ENCODE peak calls at places on chromosomes 11 and 22, in ten cellular contexts. Z, O, X, N, I, V, M, F, W and R are unnamed samples.

GRCh38 chr11:120455487-120455886 is 56.1 kb upstream of the GRIK4 start:
- DNase-seq in Z (no peak), O (no peak), X (no peak), N (no peak), I (no peak), V (no peak), M (no peak), F (no peak), W (no peak), R (no peak)

GRCh38 chr22:35205141-35205775 is 52.0 kb upstream of the HMGXB4 start:
- DNase-seq in Z (no peak), O (no peak), X (no peak), N (no peak), I (no peak), V (no peak), M (no peak), F (no peak), W (no peak), R (peak; percentile 62)

GRCh38 chr11:134488512-134488911 is 76.5 kb upstream of the B3GAT1 start:
- DNase-seq in Z (no peak), O (no peak), X (no peak), N (no peak), I (no peak), V (no peak), M (no peak), F (no peak), W (no peak), R (no peak)

GRCh38 chr22:33361581-33361980 is 303.4 kb upstream of the SYN3 start:
- DNase-seq in Z (no peak), O (no peak), X (no peak), N (no peak), I (no peak), V (no peak), M (no peak), F (no peak), W (no peak), R (no peak)

GRCh38 chr11:61800331-61801281 is 7.9 kb downstream of the FEN1 start:
- DNase-seq in Z (peak; percentile 12), O (no peak), X (no peak), N (no peak), I (no peak), V (no peak), M (no peak), F (no peak), W (no peak), R (no peak)

GRCh38 chr11:126917531-126918204 is 82.9 kb downstream of the KIRREL3 start:
- DNase-seq in Z (no peak), O (no peak), X (no peak), N (no peak), I (no peak), V (no peak), M (no peak), F (peak; percentile 52), W (no peak), R (no peak)

GRCh38 chr11:92932023-92932422 is 37.4 kb upstream of the MTNR1B start:
- DNase-seq in Z (no peak), O (no peak), X (no peak), N (no peak), I (no peak), V (no peak), M (no peak), F (peak; percentile 10), W (no peak), R (no peak)

GRCh38 chr22:18109410-18110193 is 1.0 kb upstream of the TUBA8 start:
- DNase-seq in Z (no peak), O (no peak), X (no peak), N (no peak), I (no peak), V (no peak), M (no peak), F (no peak), W (no peak), R (no peak)

GRCh38 chr11:115941481-115941993 is 437.3 kb upstream of the CADM1 start:
- DNase-seq in Z (peak; percentile 88), O (peak; percentile 27), X (no peak), N (no peak), I (no peak), V (peak; percentile 22), M (no peak), F (no peak), W (peak; percentile 56), R (no peak)

GRCh38 chr22:27933186-27933983 is 14.3 kb upstream of the PITPNB start:
- DNase-seq in Z (no peak), O (no peak), X (no peak), N (no peak), I (no peak), V (no peak), M (no peak), F (no peak), W (no peak), R (no peak)

GRCh38 chr11:69286358-69287327 is 7.3 kb upstream of the MYEOV start:
- DNase-seq in Z (no peak), O (no peak), X (no peak), N (no peak), I (no peak), V (no peak), M (no peak), F (no peak), W (no peak), R (no peak)

GRCh38 chr22:21865041-21865440 is 2.4 kb downstream of the MAPK1 start:
- DNase-seq in Z (no peak), O (peak; percentile 77), X (peak; percentile 54), N (no peak), I (no peak), V (no peak), M (no peak), F (no peak), W (no peak), R (no peak)

GRCh38 chr11:114273890-114274635 is 22.1 kb upstream of the NNMT start:
- DNase-seq in Z (no peak), O (no peak), X (no peak), N (no peak), I (no peak), V (no peak), M (no peak), F (no peak), W (no peak), R (no peak)

GRCh38 chr11:101390539-101390938 is 193.3 kb downstream of the TRPC6 start:
- DNase-seq in Z (no peak), O (no peak), X (no peak), N (no peak), I (peak; percentile 3), V (no peak), M (no peak), F (no peak), W (no peak), R (no peak)
- TF ChIP-seq CTCF in Z (peak; percentile 25), O (no peak), X (peak; percentile 47), N (no peak), I (peak; percentile 30), V (peak; percentile 13), M (peak; percentile 11), F (peak; percentile 37), W (peak; percentile 37), R (no peak)

GRCh38 chr22:40200795-40201194 is 23.1 kb downstream of the TNRC6B start:
- DNase-seq in Z (peak; percentile 65), O (no peak), X (no peak), N (no peak), I (no peak), V (no peak), M (no peak), F (no peak), W (no peak), R (no peak)
- H3K27ac ChIP-seq in Z (no peak overlapping the region), O (no peak overlapping the region), X (no peak overlapping the region), N (no peak overlapping the region), I (no peak overlapping the region), V (no peak overlapping the region), M (no peak overlapping the region), F (no peak overlapping the region), W (no peak overlapping the region), R (no peak overlapping the region)

GRCh38 chr11:59528741-59529140 is 17.4 kb downstream of the OR4D9 start:
- DNase-seq in Z (no peak), O (no peak), X (no peak), N (no peak), I (no peak), V (no peak), M (no peak), F (no peak), W (no peak), R (no peak)

GRCh38 chr11:59520741-59521140 is 9.4 kb downstream of the OR4D9 start:
- DNase-seq in Z (no peak), O (no peak), X (no peak), N (no peak), I (no peak), V (no peak), M (no peak), F (no peak), W (no peak), R (no peak)

GRCh38 chr11:59523541-59523940 is 12.2 kb downstream of the OR4D9 start:
- DNase-seq in Z (no peak), O (no peak), X (no peak), N (no peak), I (peak; percentile 19), V (no peak), M (no peak), F (no peak), W (no peak), R (peak; percentile 40)
- TF ChIP-seq CTCF in Z (no peak), O (no peak), X (no peak), N (no peak), I (no peak), V (no peak), M (no peak), F (no peak), W (no peak), R (peak; percentile 42)

GRCh38 chr22:46677323-46678002 is 57.3 kb downstream of the GRAMD4 start:
- DNase-seq in Z (no peak), O (no peak), X (no peak), N (no peak), I (no peak), V (no peak), M (no peak), F (no peak), W (no peak), R (no peak)

GRCh38 chr22:46678003-46678657 is 57.9 kb downstream of the GRAMD4 start:
- DNase-seq in Z (no peak), O (no peak), X (no peak), N (no peak), I (no peak), V (no peak), M (no peak), F (no peak), W (no peak), R (no peak)

GRCh38 chr22:46678785-46679700 is 58.9 kb downstream of the GRAMD4 start:
- DNase-seq in Z (no peak), O (no peak), X (no peak), N (no peak), I (no peak), V (no peak), M (no peak), F (no peak), W (no peak), R (no peak)

GRCh38 chr22:46681010-46681409 is 57.0 kb downstream of the CERK start:
- DNase-seq in Z (no peak), O (no peak), X (peak; percentile 78), N (no peak), I (no peak), V (no peak), M (no peak), F (peak; percentile 36), W (no peak), R (no peak)

GRCh38 chr22:46679711-46680269 is 58.3 kb downstream of the CERK start:
- DNase-seq in Z (no peak), O (no peak), X (no peak), N (no peak), I (no peak), V (no peak), M (no peak), F (no peak), W (no peak), R (no peak)
- H3K27ac ChIP-seq in Z (no peak overlapping the region), O (no peak overlapping the region), X (no peak overlapping the region), N (no peak overlapping the region), I (no peak overlapping the region), V (no peak overlapping the region), M (no peak overlapping the region), F (no peak overlapping the region), W (peak overlapping the region; percentile 66), R (no peak overlapping the region)